ENCODE peak calls at places on chromosomes 4 and X, in six cellular contexts. A is mucosa of gallbladder; K is left colon; X is AG09309; B is CD4-positive, alpha-beta memory T cell; T is WTC11. U is an unnamed sample.
A peak's percentile ranks its signal among the peaks of the same experiment; 100 is the strongest.

GRCh38 chrX:150966742-150967141 is 16.4 kb upstream of the HMGB3 start:
- DNase-seq in A (no peak), K (no peak), X (no peak), B (no peak), T (no peak), U (no peak)

GRCh38 chrX:18543738-18544137 is 118.3 kb downstream of the CDKL5 start:
- DNase-seq in A (no peak), K (no peak), X (no peak), B (no peak), T (no peak), U (no peak)

GRCh38 chrX:19670854-19671620 is 155.7 kb upstream of the MAP3K15 start:
- DNase-seq in A (no peak), K (peak; percentile 38), X (no peak), B (no peak), T (peak; percentile 9), U (no peak)

GRCh38 chr4:112214397-112215264 is 17.0 kb upstream of the AP1AR start:
- DNase-seq in A (no peak), K (no peak), X (no peak), B (peak; percentile 24), T (no peak), U (no peak)

GRCh38 chr4:78811034-78811433 is 34.9 kb downstream of the BMP2K start:
- DNase-seq in A (no peak), K (no peak), X (no peak), B (no peak), T (no peak), U (no peak)

GRCh38 chrX:149073464-149073863 is 431.6 kb downstream of the IDS start:
- DNase-seq in A (no peak), K (no peak), X (no peak), B (no peak), T (no peak), U (no peak)

GRCh38 chrX:115679460-115679859 is 118.5 kb downstream of the PLS3 start:
- DNase-seq in A (no peak), K (no peak), X (no peak), B (no peak), T (no peak), U (no peak)

GRCh38 chr4:73828945-73829344 is 7.5 kb upstream of the CXCL6 start:
- DNase-seq in A (no peak), K (no peak), X (no peak), B (no peak), T (no peak), U (no peak)

GRCh38 chr4:74042681-74043080 is 4.2 kb upstream of the CXCL3 start:
- DNase-seq in A (peak; percentile 21), K (no peak), X (no peak), B (no peak), T (no peak), U (no peak)

GRCh38 chr4:31657859-31658258 is 937.7 kb downstream of the PCDH7 start:
- DNase-seq in A (no peak), K (no peak), X (peak; percentile 20), B (no peak), T (no peak), U (no peak)